ENCODE peak calls at places on chromosome 1, in five cellular contexts. T is left lung; V is HT-29; R is stimulated activated CD8-positive, alpha-beta memory T cell treated with anti-CD3 and anti-CD28 coated beads, Interleukin-12 subunit alpha, Interleukin-12 subunit beta, amount 100 ng/mL, for 1 hour; D is stomach. M is an unnamed sample.

GRCh38 chr1:53348491-53349368 is 20.9 kb upstream of the LRP8 start:
- DNase-seq in T (no peak), V (no peak), R (no peak), D (peak), M (no peak)

GRCh38 chr1:5746611-5747427 is 245.4 kb downstream of the NPHP4 start:
- DNase-seq in T (peak), V (no peak), R (no peak), D (peak), M (no peak)

GRCh38 chr1:89919174-89919573 is 75.7 kb upstream of the ZNF326 start:
- DNase-seq in T (no peak), V (no peak), R (no peak), D (no peak), M (no peak)

GRCh38 chr1:228275435-228276342 is 67.8 kb downstream of the OBSCN start:
- DNase-seq in T (peak), V (peak), R (peak), D (peak), M (peak)

GRCh38 chr1:203480525-203481084 is 5.0 kb downstream of the PRELP start:
- DNase-seq in T (peak), V (peak), R (peak), D (peak), M (peak)

GRCh38 chr1:27436204-27437159 is 44.1 kb downstream of the GPR3 start:
- DNase-seq in T (no peak), V (peak), R (no peak), D (no peak), M (no peak)

GRCh38 chr1:17013598-17014320 is 2.0 kb upstream of the ATP13A2 start:
- DNase-seq in T (no peak), V (no peak), R (no peak), D (no peak), M (no peak)

GRCh38 chr1:6456800-6457466 is 9.0 kb downstream of the TNFRSF25 start:
- DNase-seq in T (no peak), V (no peak), R (no peak), D (no peak), M (no peak)

GRCh38 chr1:101363891-101364318 is 127.1 kb downstream of the S1PR1 start:
- DNase-seq in T (no peak), V (no peak), R (no peak), D (no peak), M (no peak)

GRCh38 chr1:151984313-151984956 is 9.2 kb downstream of the S100A10 start:
- DNase-seq in T (no peak), V (peak), R (no peak), D (no peak), M (peak)

GRCh38 chr1:40384887-40385286 is 11.4 kb downstream of the SMAP2 start:
- DNase-seq in T (no peak), V (no peak), R (no peak), D (no peak), M (no peak)